ENCODE peak calls at places on chromosomes 3 and 15, in seven cellular contexts. One of them, this sample, is unnamed.

GRCh38 chr3:5448816-5449215 is 261.3 kb downstream of the EDEM1 start:
- DNase-seq in adrenal gland: no peak
- DNase-seq in PC-3: no peak
- DNase-seq in GM23338: no peak
- DNase-seq in transverse colon: no peak
- DNase-seq in NB4: no peak
- DNase-seq in fibroblast of the aortic adventitia: no peak
- DNase-seq in this sample: no peak

GRCh38 chr3:107684431-107684925 is 161.7 kb downstream of the BBX start:
- DNase-seq in adrenal gland: no peak
- DNase-seq in PC-3: no peak
- DNase-seq in GM23338: peak
- DNase-seq in transverse colon: no peak
- DNase-seq in NB4: no peak
- DNase-seq in fibroblast of the aortic adventitia: no peak
- DNase-seq in this sample: peak

GRCh38 chr3:177589921-177590336 is 392.6 kb upstream of the TBL1XR1 start:
- DNase-seq in adrenal gland: peak
- DNase-seq in PC-3: peak
- DNase-seq in GM23338: peak
- DNase-seq in transverse colon: no peak
- DNase-seq in NB4: no peak
- DNase-seq in fibroblast of the aortic adventitia: peak
- DNase-seq in this sample: peak

GRCh38 chr3:45034612-45035252 is 8.6 kb downstream of the CLEC3B start:
- DNase-seq in adrenal gland: peak
- DNase-seq in PC-3: no peak
- DNase-seq in GM23338: no peak
- DNase-seq in transverse colon: peak
- DNase-seq in NB4: peak
- DNase-seq in fibroblast of the aortic adventitia: no peak
- DNase-seq in this sample: no peak

GRCh38 chr15:79028411-79028964 is 62.1 kb downstream of the RASGRF1 start:
- DNase-seq in adrenal gland: no peak
- DNase-seq in PC-3: peak
- DNase-seq in GM23338: peak
- DNase-seq in transverse colon: peak
- DNase-seq in NB4: peak
- DNase-seq in fibroblast of the aortic adventitia: peak
- DNase-seq in this sample: peak

GRCh38 chr3:113968986-113969385 is 21.2 kb downstream of the ZDHHC23 start:
- DNase-seq in adrenal gland: no peak
- DNase-seq in PC-3: no peak
- DNase-seq in GM23338: peak
- DNase-seq in transverse colon: no peak
- DNase-seq in NB4: no peak
- DNase-seq in fibroblast of the aortic adventitia: peak
- DNase-seq in this sample: no peak

GRCh38 chr15:49273734-49274318 is 103.8 kb downstream of the GALK2 start:
- DNase-seq in adrenal gland: no peak
- DNase-seq in PC-3: no peak
- DNase-seq in GM23338: no peak
- DNase-seq in transverse colon: no peak
- DNase-seq in NB4: no peak
- DNase-seq in fibroblast of the aortic adventitia: peak
- DNase-seq in this sample: no peak

GRCh38 chr3:161415506-161416231 is 44.4 kb upstream of the SPTSSB start:
- DNase-seq in adrenal gland: no peak
- DNase-seq in PC-3: peak
- DNase-seq in GM23338: peak
- DNase-seq in transverse colon: no peak
- DNase-seq in NB4: no peak
- DNase-seq in fibroblast of the aortic adventitia: peak
- DNase-seq in this sample: peak

GRCh38 chr3:129402210-129402609 is 26.2 kb downstream of the EFCAB12 start:
- DNase-seq in adrenal gland: no peak
- DNase-seq in PC-3: no peak
- DNase-seq in GM23338: no peak
- DNase-seq in transverse colon: no peak
- DNase-seq in NB4: no peak
- DNase-seq in fibroblast of the aortic adventitia: no peak
- DNase-seq in this sample: no peak

GRCh38 chr15:33313491-33313890 is 2.7 kb downstream of the RYR3 start:
- DNase-seq in adrenal gland: no peak
- DNase-seq in PC-3: peak
- DNase-seq in GM23338: no peak
- DNase-seq in transverse colon: no peak
- DNase-seq in NB4: no peak
- DNase-seq in fibroblast of the aortic adventitia: no peak
- DNase-seq in this sample: no peak

GRCh38 chr3:187567026-187567425 is 103.2 kb downstream of the SST start:
- DNase-seq in adrenal gland: no peak
- DNase-seq in PC-3: no peak
- DNase-seq in GM23338: no peak
- DNase-seq in transverse colon: no peak
- DNase-seq in NB4: no peak
- DNase-seq in fibroblast of the aortic adventitia: peak
- DNase-seq in this sample: peak

GRCh38 chr3:12963869-12964712 is 109.1 kb downstream of the IQSEC1 start:
- DNase-seq in adrenal gland: peak
- DNase-seq in PC-3: no peak
- DNase-seq in GM23338: no peak
- DNase-seq in transverse colon: no peak
- DNase-seq in NB4: no peak
- DNase-seq in fibroblast of the aortic adventitia: no peak
- DNase-seq in this sample: peak

GRCh38 chr3:148601766-148602685 is 95.7 kb upstream of the AGTR1 start:
- DNase-seq in adrenal gland: no peak
- DNase-seq in PC-3: no peak
- DNase-seq in GM23338: no peak
- DNase-seq in transverse colon: no peak
- DNase-seq in NB4: no peak
- DNase-seq in fibroblast of the aortic adventitia: peak
- DNase-seq in this sample: peak

GRCh38 chr3:197195326-197195725 is 103.1 kb downstream of the DLG1 start:
- DNase-seq in adrenal gland: no peak
- DNase-seq in PC-3: no peak
- DNase-seq in GM23338: no peak
- DNase-seq in transverse colon: no peak
- DNase-seq in NB4: no peak
- DNase-seq in fibroblast of the aortic adventitia: no peak
- DNase-seq in this sample: no peak

GRCh38 chr15:66014639-66015182 is 145.4 kb downstream of the RAB11A start:
- DNase-seq in adrenal gland: no peak
- DNase-seq in PC-3: no peak
- DNase-seq in GM23338: no peak
- DNase-seq in transverse colon: no peak
- DNase-seq in NB4: no peak
- DNase-seq in fibroblast of the aortic adventitia: no peak
- DNase-seq in this sample: no peak

GRCh38 chr3:194574639-194575483 is 58.4 kb downstream of the TMEM44 start:
- DNase-seq in adrenal gland: peak
- DNase-seq in PC-3: peak
- DNase-seq in GM23338: no peak
- DNase-seq in transverse colon: no peak
- DNase-seq in NB4: no peak
- DNase-seq in fibroblast of the aortic adventitia: peak
- DNase-seq in this sample: no peak

GRCh38 chr3:11878837-11879236 is 32.2 kb upstream of the TAMM41 start:
- DNase-seq in adrenal gland: no peak
- DNase-seq in PC-3: no peak
- DNase-seq in GM23338: peak
- DNase-seq in transverse colon: no peak
- DNase-seq in NB4: no peak
- DNase-seq in fibroblast of the aortic adventitia: no peak
- DNase-seq in this sample: no peak

GRCh38 chr3:120477826-120478225 is 27.0 kb upstream of the FSTL1 start:
- DNase-seq in adrenal gland: no peak
- DNase-seq in PC-3: no peak
- DNase-seq in GM23338: no peak
- DNase-seq in transverse colon: no peak
- DNase-seq in NB4: no peak
- DNase-seq in fibroblast of the aortic adventitia: no peak
- DNase-seq in this sample: no peak

GRCh38 chr3:46406786-46407611 is at the start of the genes CCR5AS and CCRL2:
- DNase-seq in adrenal gland: peak
- DNase-seq in PC-3: peak
- DNase-seq in GM23338: no peak
- DNase-seq in transverse colon: peak
- DNase-seq in NB4: peak
- DNase-seq in fibroblast of the aortic adventitia: peak
- DNase-seq in this sample: peak

GRCh38 chr15:86284630-86285029 is 205.0 kb downstream of the AGBL1 start:
- DNase-seq in adrenal gland: no peak
- DNase-seq in PC-3: no peak
- DNase-seq in GM23338: no peak
- DNase-seq in transverse colon: no peak
- DNase-seq in NB4: no peak
- DNase-seq in fibroblast of the aortic adventitia: no peak
- DNase-seq in this sample: no peak

DNA sequence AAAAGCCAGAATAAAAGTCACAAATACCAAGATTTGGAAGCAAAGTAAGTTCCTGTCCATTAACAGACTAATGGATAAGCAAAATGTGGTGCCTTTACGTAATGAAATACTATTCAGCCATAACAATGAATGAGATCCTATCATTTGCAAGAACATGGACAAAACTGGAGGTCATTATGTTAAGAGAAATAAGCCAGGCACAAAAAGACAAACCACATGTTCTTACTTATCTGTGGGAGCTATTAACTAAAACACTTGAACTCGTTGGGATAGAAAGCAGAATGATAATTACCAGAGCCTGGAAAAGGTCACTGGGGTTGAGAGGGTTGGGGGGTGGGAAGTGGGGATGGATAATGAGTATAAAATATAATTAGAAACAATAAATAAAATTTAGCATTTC is 1015.9 kb downstream of the OTOL1 start:
- DNase-seq in adrenal gland: no peak
- DNase-seq in PC-3: no peak
- DNase-seq in GM23338: no peak
- DNase-seq in transverse colon: no peak
- DNase-seq in NB4: no peak
- DNase-seq in fibroblast of the aortic adventitia: no peak
- DNase-seq in this sample: no peak
- TF ChIP-seq CTCF in adrenal gland: no peak
- TF ChIP-seq CTCF in PC-3: no peak
- TF ChIP-seq CTCF in GM23338: no peak
- TF ChIP-seq CTCF in transverse colon: no peak
- TF ChIP-seq CTCF in NB4: no peak
- TF ChIP-seq CTCF in fibroblast of the aortic adventitia: no peak
- TF ChIP-seq CTCF in this sample: no peak

DNA sequence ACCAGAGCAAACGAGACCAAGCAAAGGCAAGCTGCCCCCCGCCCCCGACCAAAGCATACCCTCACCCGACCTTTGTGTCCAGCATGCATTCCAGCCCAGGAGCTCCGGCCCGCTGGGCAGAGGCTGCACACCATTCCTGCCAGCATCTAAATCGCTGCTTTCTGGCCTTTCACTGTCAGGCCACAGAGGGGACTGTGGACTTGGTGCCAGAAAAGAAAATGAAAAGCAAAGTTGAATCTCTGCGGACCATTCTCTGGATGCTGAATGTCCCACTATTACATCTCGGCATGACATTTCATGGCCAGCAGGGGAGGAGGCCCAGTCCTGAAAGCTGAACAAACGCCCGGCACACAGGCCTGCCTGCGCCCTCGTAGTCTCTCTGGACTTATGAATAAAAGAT is 13.0 kb downstream of the IL17RD start:
- DNase-seq in adrenal gland: no peak
- DNase-seq in PC-3: no peak
- DNase-seq in GM23338: no peak
- DNase-seq in transverse colon: no peak
- DNase-seq in NB4: no peak
- DNase-seq in fibroblast of the aortic adventitia: peak
- DNase-seq in this sample: peak
- H3K4me3 ChIP-seq in adrenal gland: no peak
- H3K4me3 ChIP-seq in PC-3: no peak
- H3K4me3 ChIP-seq in GM23338: peak
- H3K4me3 ChIP-seq in transverse colon: no peak
- H3K4me3 ChIP-seq in NB4: no peak
- H3K4me3 ChIP-seq in fibroblast of the aortic adventitia: peak
- H3K4me3 ChIP-seq in this sample: no peak

DNA sequence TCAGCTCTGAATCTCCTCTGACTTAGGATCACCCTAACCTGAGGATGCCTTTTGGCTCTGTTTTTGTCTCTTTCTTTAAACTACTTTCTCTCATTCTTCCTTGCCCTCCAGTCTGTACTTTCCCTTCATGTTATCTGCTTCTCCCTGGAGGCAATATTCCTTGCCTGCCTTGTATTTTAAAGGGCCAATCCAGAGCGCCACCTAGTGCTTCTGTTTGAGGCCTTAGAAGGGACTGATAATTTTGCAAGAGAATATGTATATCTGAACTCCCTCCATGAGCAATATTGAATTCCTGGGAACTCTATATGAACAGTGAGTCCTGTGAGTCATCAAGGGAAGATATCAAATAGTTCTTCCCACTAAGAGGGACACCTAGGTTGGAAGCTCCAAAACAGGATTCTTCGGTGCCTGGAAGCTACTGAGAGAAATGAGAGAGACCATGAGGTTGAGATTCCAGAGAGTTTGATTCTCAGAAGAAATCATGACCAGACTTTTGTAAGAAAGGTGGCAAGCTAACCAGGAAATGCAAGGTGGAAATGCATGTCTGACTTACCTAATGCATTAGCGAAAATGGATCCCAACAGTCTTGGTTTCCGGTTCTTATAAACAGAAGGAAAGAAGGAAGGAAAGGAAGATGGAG is 203.8 kb upstream of the CD96 start:
- DNase-seq in adrenal gland: peak
- DNase-seq in PC-3: peak
- DNase-seq in GM23338: peak
- DNase-seq in transverse colon: peak
- DNase-seq in NB4: peak
- DNase-seq in fibroblast of the aortic adventitia: peak
- DNase-seq in this sample: peak
- TF ChIP-seq CTCF in adrenal gland: peak
- TF ChIP-seq CTCF in PC-3: peak
- TF ChIP-seq CTCF in GM23338: peak
- TF ChIP-seq CTCF in transverse colon: peak
- TF ChIP-seq CTCF in NB4: peak
- TF ChIP-seq CTCF in fibroblast of the aortic adventitia: peak
- TF ChIP-seq CTCF in this sample: peak

GRCh38 chr15:40420793-40421192 is 15.2 kb downstream of the IVD start:
- DNase-seq in adrenal gland: no peak
- DNase-seq in PC-3: peak
- DNase-seq in GM23338: no peak
- DNase-seq in transverse colon: peak
- DNase-seq in NB4: no peak
- DNase-seq in fibroblast of the aortic adventitia: no peak
- DNase-seq in this sample: no peak

GRCh38 chr15:40420071-40420713 is 14.6 kb downstream of the IVD start:
- DNase-seq in adrenal gland: peak
- DNase-seq in PC-3: no peak
- DNase-seq in GM23338: no peak
- DNase-seq in transverse colon: no peak
- DNase-seq in NB4: no peak
- DNase-seq in fibroblast of the aortic adventitia: no peak
- DNase-seq in this sample: no peak

GRCh38 chr15:40418126-40418525 is 12.5 kb downstream of the IVD start:
- DNase-seq in adrenal gland: no peak
- DNase-seq in PC-3: no peak
- DNase-seq in GM23338: no peak
- DNase-seq in transverse colon: no peak
- DNase-seq in NB4: no peak
- DNase-seq in fibroblast of the aortic adventitia: no peak
- DNase-seq in this sample: no peak

GRCh38 chr15:40424483-40425115 is 16.2 kb upstream of the BAHD1 start:
- DNase-seq in adrenal gland: no peak
- DNase-seq in PC-3: no peak
- DNase-seq in GM23338: no peak
- DNase-seq in transverse colon: no peak
- DNase-seq in NB4: no peak
- DNase-seq in fibroblast of the aortic adventitia: no peak
- DNase-seq in this sample: no peak

GRCh38 chr15:40421246-40422157 is 15.9 kb downstream of the IVD start:
- DNase-seq in adrenal gland: peak
- DNase-seq in PC-3: peak
- DNase-seq in GM23338: peak
- DNase-seq in transverse colon: peak
- DNase-seq in NB4: peak
- DNase-seq in fibroblast of the aortic adventitia: peak
- DNase-seq in this sample: peak
- H3K4me3 ChIP-seq in adrenal gland: no peak
- H3K4me3 ChIP-seq in PC-3: peak
- H3K4me3 ChIP-seq in GM23338: peak
- H3K4me3 ChIP-seq in transverse colon: no peak
- H3K4me3 ChIP-seq in NB4: no peak
- H3K4me3 ChIP-seq in fibroblast of the aortic adventitia: peak
- H3K4me3 ChIP-seq in this sample: no peak